ENCODE peak calls at places on chromosome 1, in four cellular contexts. R is posterior vena cava; K is activated CD8-positive, alpha-beta memory T cell treated with anti-CD3 and anti-CD28 coated beads for 4 hours; L is stimulated activated CD4-positive, alpha-beta T cell treated with anti-CD3 and anti-CD28 coated beads, Interleukin-2, amount 100 ng/mL, for 48 hours. S is an unnamed sample.

GRCh38 chr1:1318131-1318652 is 6.3 kb downstream of the INTS11 start:
- DNase-seq in R (peak; percentile 94), K (no peak), L (no peak), S (peak; percentile 88)

GRCh38 chr1:203499643-203500278 is 5.8 kb downstream of the OPTC start:
- DNase-seq in R (no peak), K (no peak), L (no peak), S (no peak)

GRCh38 chr1:51642739-51643142 is 25.8 kb downstream of the OSBPL9 start:
- DNase-seq in R (no peak), K (no peak), L (no peak), S (no peak)

GRCh38 chr1:236394905-236395779 is 1.1 kb downstream of the EDARADD start:
- DNase-seq in R (no peak), K (peak; percentile 23), L (peak; percentile 24), S (no peak)

GRCh38 chr1:202592141-202592540 is 118.1 kb downstream of the SYT2 start:
- DNase-seq in R (no peak), K (no peak), L (no peak), S (no peak)

GRCh38 chr1:119435061-119435460 is 20.1 kb downstream of the HSD3B2 start:
- DNase-seq in R (no peak), K (no peak), L (no peak), S (no peak)

GRCh38 chr1:52665173-52666020 is 32.4 kb downstream of the SHISAL2A start:
- DNase-seq in R (no peak), K (no peak), L (no peak), S (no peak)

GRCh38 chr1:28243685-28244439 is 7.9 kb downstream of the ATP5IF1 start:
- DNase-seq in R (no peak), K (no peak), L (no peak), S (no peak)

GRCh38 chr1:42318601-42319000 is 16.4 kb downstream of the FOXJ3 start:
- DNase-seq in R (no peak), K (no peak), L (no peak), S (no peak)

GRCh38 chr1:160189649-160190625 is at the start of gene CASQ1:
- DNase-seq in R (peak; percentile 5), K (no peak), L (no peak), S (no peak)

GRCh38 chr1:236051107-236051885 is 13.6 kb downstream of the NID1 start:
- DNase-seq in R (no peak), K (no peak), L (no peak), S (no peak)

GRCh38 chr1:189435398-189435797 is 1042.3 kb downstream of the BRINP3 start:
- DNase-seq in R (no peak), K (no peak), L (no peak), S (no peak)

GRCh38 chr1:12232221-12232620 is 2.4 kb downstream of the VPS13D start:
- DNase-seq in R (no peak), K (no peak), L (no peak), S (no peak)

GRCh38 chr1:117122297-117123025 is 912 bp upstream of the TRIM45 start:
- DNase-seq in R (no peak), K (no peak), L (no peak), S (no peak)

GRCh38 chr1:91732291-91732953 is 153.5 kb downstream of the TGFBR3 start:
- DNase-seq in R (no peak), K (no peak), L (no peak), S (no peak)

GRCh38 chr1:8712413-8713229 is 104.8 kb downstream of the RERE start:
- DNase-seq in R (no peak), K (no peak), L (no peak), S (no peak)